ENCODE peak calls at places on chromosomes 1 and 21, in six cellular contexts. J is GM12878, Q is GM12891, P is HepG2, B is K562, E is H1. L is an unnamed sample.

GRCh38 chr1:220407101-220407683 is 120.7 kb upstream of the MARK1 start:
- DNase-seq in J (no peak), Q (no peak), P (no peak), B (no peak), E (no peak), L (no peak)

GRCh38 chr1:184622136-184622823 is 132.4 kb downstream of the EDEM3 start:
- DNase-seq in J (no peak), Q (no peak), P (no peak), B (no peak), E (no peak), L (no peak)

GRCh38 chr21:23160914-23161313 is 2162.7 kb downstream of the NCAM2 start:
- DNase-seq in J (no peak), Q (no peak), P (no peak), B (no peak), E (no peak), L (no peak)

GRCh38 chr1:24047101-24047459 is 64.9 kb downstream of the MYOM3 start:
- DNase-seq in J (no peak), Q (no peak), P (peak; percentile 37), B (peak; percentile 22), E (no peak), L (no peak)

GRCh38 chr1:114979278-114979891 is 50.2 kb upstream of the TSHB start:
- DNase-seq in J (peak; percentile 13), Q (no peak), P (peak; percentile 45), B (peak; percentile 64), E (peak; percentile 81), L (no peak)

GRCh38 chr1:248834343-248834940 is 3.6 kb upstream of the ZNF672 start:
- DNase-seq in J (no peak), Q (no peak), P (no peak), B (peak; percentile 68), E (no peak), L (no peak)

GRCh38 chr1:55276671-55277376 is 61.7 kb upstream of the USP24 start:
- DNase-seq in J (no peak), Q (no peak), P (no peak), B (peak; percentile 41), E (no peak), L (no peak)

GRCh38 chr1:117014209-117014608 is 12.6 kb downstream of the CD101 start:
- DNase-seq in J (no peak), Q (no peak), P (no peak), B (no peak), E (no peak), L (no peak)

GRCh38 chr1:152515454-152515823 is 1.2 kb downstream of the CRCT1 start:
- DNase-seq in J (no peak), Q (no peak), P (no peak), B (no peak), E (no peak), L (no peak)

GRCh38 chr1:88661188-88661587 is 22.9 kb upstream of the PKN2 start:
- DNase-seq in J (no peak), Q (no peak), P (no peak), B (no peak), E (no peak), L (no peak)

GRCh38 chr1:225474986-225475820 is 47.4 kb upstream of the LBR start:
- DNase-seq in J (no peak), Q (peak; percentile 81), P (peak; percentile 54), B (peak; percentile 81), E (peak; percentile 96), L (peak; percentile 81)

DNA sequence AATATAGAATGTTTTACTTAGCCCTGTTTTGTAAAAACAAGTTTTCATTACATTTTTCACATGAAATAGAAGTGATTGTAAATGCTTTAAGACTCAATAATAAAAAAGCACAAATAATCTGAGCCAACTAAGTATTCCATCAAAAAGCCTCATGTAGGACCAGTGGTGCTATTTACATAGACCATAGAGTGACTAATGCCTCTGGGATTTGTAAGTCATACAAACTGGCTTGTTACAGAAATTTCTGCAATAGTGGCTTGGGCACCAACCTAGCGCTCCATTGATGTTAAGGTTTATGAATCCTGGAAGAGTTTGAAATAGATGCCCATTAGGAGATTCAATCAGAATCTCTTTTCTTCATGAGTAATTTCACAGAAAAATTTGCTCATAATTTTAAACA is 31.9 kb downstream of the ZMYM1 start:
- DNase-seq in J (no peak), Q (no peak), P (peak; percentile 27), B (no peak), E (no peak), L (no peak)
- TF ChIP-seq TAF1 in J (no peak), Q (no peak), P (no peak), B (no peak), E (no peak), L (no peak)

GRCh38 chr1:17653728-17654351 is 101.3 kb upstream of the ACTL8 start:
- DNase-seq in J (no peak), Q (peak; percentile 63), P (no peak), B (peak; percentile 61), E (peak; percentile 77), L (peak; percentile 50)
- TF ChIP-seq POLR2AphosphoS5 in J (no peak), Q (no peak), P (no peak), B (no peak), E (no peak), L (no peak)

GRCh38 chr21:17818158-17819113 is 720 bp downstream of the C21orf91 start:
- DNase-seq in J (no peak), Q (peak; percentile 8), P (peak; percentile 9), B (peak; percentile 39), E (peak; percentile 81), L (no peak)
- TF ChIP-seq POLR2A in J (no peak), Q (no peak), P (no peak), B (no peak), E (no peak), L (no peak)

GRCh38 chr1:16474166-16474800 is 33.8 kb downstream of the NECAP2 start:
- DNase-seq in J (no peak), Q (no peak), P (no peak), B (no peak), E (no peak), L (no peak)

GRCh38 chr1:16478091-16478490 is 36.0 kb downstream of the RNU1-1 start:
- DNase-seq in J (no peak), Q (no peak), P (no peak), B (no peak), E (no peak), L (no peak)
- TF ChIP-seq TAF1 in J (no peak), Q (no peak), P (no peak), B (no peak), E (no peak), L (no peak)

GRCh38 chr1:44645466-44646244 is 28.6 kb downstream of the TMEM53 start:
- DNase-seq in J (no peak), Q (no peak), P (no peak), B (no peak), E (no peak), L (no peak)
- TF ChIP-seq POLR2AphosphoS5 in J (no peak), Q (no peak), P (no peak), B (no peak), E (no peak), L (no peak)

DNA sequence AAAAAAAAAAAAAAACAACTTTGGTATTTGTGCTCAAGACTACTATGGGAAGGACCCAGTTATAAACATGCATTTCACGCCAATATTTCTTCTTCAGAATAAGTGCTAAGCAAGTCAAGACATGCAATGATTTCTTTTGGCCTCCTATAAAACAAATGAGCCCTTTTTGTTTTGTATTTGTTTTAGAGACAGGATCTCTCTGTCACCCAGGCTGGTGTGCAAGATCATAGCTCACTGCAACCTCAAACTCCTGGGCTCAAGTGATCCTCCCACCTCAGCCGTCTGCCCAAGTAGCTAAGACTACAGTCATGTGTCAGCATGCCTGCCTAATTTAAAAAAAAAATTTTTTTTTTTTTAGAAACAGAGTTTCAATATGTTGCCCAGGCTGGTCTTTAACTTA is 348.7 kb downstream of the PCP4 start:
- DNase-seq in J (no peak), Q (no peak), P (no peak), B (no peak), E (no peak), L (no peak)
- TF ChIP-seq POLR2A in J (no peak), Q (no peak), P (no peak), B (no peak), E (no peak), L (no peak)

GRCh38 chr1:206770531-206771352 is at the start of gene IL19:
- DNase-seq in J (no peak), Q (no peak), P (no peak), B (peak; percentile 37), E (no peak), L (no peak)
- TF ChIP-seq TAF1 in J (no peak), Q (no peak), P (no peak), B (no peak), E (no peak), L (no peak)

GRCh38 chr1:110189181-110189580 is 20.9 kb upstream of the KCNC4 start:
- DNase-seq in J (no peak), Q (no peak), P (no peak), B (no peak), E (no peak), L (no peak)

GRCh38 chr1:110188116-110188618 is 21.9 kb upstream of the KCNC4 start:
- DNase-seq in J (no peak), Q (no peak), P (no peak), B (no peak), E (no peak), L (no peak)

GRCh38 chr1:110192541-110192940 is 17.6 kb upstream of the KCNC4 start:
- DNase-seq in J (no peak), Q (no peak), P (no peak), B (no peak), E (no peak), L (no peak)

GRCh38 chr1:110187139-110187890 is 22.8 kb upstream of the KCNC4 start:
- DNase-seq in J (no peak), Q (no peak), P (no peak), B (no peak), E (no peak), L (no peak)

DNA sequence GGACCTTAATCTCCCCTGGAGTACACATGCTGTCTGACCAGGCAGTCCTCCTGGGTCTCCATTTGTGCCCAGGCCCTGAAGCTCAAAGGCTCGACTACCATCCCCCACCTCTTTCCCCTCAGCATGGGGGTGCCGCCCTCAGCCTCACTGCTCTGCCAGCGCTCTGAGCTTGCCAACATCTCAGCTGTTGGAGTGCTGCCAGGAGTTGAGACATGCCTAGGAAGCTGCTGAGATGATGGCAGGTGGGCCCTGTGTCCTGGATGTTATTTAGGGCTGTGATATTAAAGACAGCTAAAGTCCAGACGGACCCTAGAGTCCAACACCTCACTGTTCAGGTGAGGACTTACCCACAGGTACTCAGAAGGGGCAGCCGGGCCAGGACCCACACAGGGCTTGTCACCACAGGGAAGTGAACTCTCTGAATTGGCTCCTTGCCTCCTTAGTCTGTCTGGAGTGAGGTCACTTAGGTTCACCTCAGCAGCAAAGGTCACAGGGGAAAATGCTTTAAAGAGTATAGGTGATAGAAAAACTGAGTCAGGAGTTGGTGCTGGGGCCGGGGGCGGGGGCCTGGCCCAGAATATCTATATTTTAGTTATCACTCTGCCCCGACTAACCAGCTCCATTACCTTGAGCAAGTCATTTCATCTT is 19.7 kb upstream of the KCNC4 start:
- DNase-seq in J (no peak), Q (no peak), P (no peak), B (no peak), E (no peak), L (no peak)
- TF ChIP-seq POLR2AphosphoS5 in J (no peak), Q (no peak), P (no peak), B (no peak), E (no peak), L (no peak)

L was measured in GM12892.